ENCODE peak calls at places on chromosomes 7 and 10, in seven cellular contexts. B, K, H, X, T, M and I are unnamed samples.

GRCh38 chr7:158358926-158359645 is 228.5 kb downstream of the PTPRN2 start:
- DNase-seq in B (no peak), K (no peak), H (no peak), X (no peak), T (no peak), M (no peak), I (no peak)

GRCh38 chr10:119120413-119120867 is 16.5 kb downstream of the DENND10 start:
- DNase-seq in B (no peak), K (no peak), H (no peak), X (no peak), T (no peak), M (no peak), I (no peak)

GRCh38 chr10:88991900-88992237 is 1.3 kb downstream of the FAS start:
- DNase-seq in B (no peak), K (no peak), H (no peak), X (no peak), T (no peak), M (no peak), I (no peak)

GRCh38 chr10:78960316-78960800 is 108.4 kb upstream of the ZMIZ1 start:
- DNase-seq in B (no peak), K (no peak), H (no peak), X (no peak), T (no peak), M (no peak), I (no peak)

GRCh38 chr10:112345743-112346142 is 28.2 kb upstream of the ACSL5 start:
- DNase-seq in B (no peak), K (no peak), H (no peak), X (no peak), T (no peak), M (no peak), I (no peak)

GRCh38 chr10:101367569-101368453 is 13.8 kb downstream of the BTRC start:
- DNase-seq in B (no peak), K (peak; percentile 95), H (peak; percentile 30), X (peak; percentile 71), T (no peak), M (peak; percentile 67), I (no peak)

GRCh38 chr7:81110673-81111072 is 191.8 kb upstream of the SEMA3C start:
- DNase-seq in B (no peak), K (no peak), H (no peak), X (no peak), T (no peak), M (no peak), I (no peak)

GRCh38 chr10:12724782-12725579 is 276.5 kb downstream of the CCDC3 start:
- DNase-seq in B (no peak), K (no peak), H (no peak), X (no peak), T (peak; percentile 36), M (no peak), I (no peak)

GRCh38 chr7:33807779-33808482 is 97.4 kb upstream of the BMPER start:
- DNase-seq in B (peak; percentile 48), K (peak; percentile 10), H (peak; percentile 35), X (peak; percentile 62), T (peak; percentile 81), M (no peak), I (no peak)

GRCh38 chr7:25216837-25217236 is 11.4 kb downstream of the NPVF start:
- DNase-seq in B (peak; percentile 48), K (peak; percentile 29), H (peak; percentile 21), X (peak; percentile 52), T (peak; percentile 72), M (peak; percentile 35), I (peak; percentile 13)

DNA sequence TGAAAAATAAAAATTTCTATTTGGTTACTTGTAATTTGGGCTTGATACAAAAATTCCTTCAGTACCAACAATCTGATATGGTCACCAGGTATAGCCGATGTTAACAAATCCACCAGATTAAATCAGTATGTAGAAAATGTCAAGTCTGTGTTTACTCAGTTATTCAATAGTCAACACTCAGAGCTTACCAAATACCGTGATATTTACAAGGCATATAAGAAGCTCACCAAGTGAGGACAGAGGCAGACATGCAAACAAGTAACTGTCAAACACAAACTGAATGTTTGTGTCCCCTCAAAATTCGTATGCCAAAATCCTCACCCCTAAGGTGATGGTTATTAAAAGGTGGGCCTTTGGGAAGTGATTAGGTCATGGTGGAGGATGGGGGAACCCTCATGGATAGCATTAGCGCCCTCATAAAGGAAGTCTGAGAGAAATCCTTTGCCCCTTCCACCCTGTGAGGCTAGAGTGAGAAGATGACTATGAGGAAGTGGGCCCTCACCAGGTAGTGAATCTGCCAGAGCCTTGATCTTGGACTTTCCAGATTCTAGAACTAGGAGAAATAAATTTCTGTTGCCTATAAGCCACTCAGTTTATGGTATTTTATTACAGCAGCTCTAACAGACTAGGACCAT is 63.1 kb downstream of the TES start:
- DNase-seq in B (no peak), K (no peak), H (no peak), X (peak; percentile 91), T (no peak), M (peak; percentile 74), I (no peak)
- TF ChIP-seq REST in B (no peak), K (no peak), H (no peak), X (no peak), T (no peak), M (no peak), I (no peak)

GRCh38 chr10:26502988-26503387 is 64.8 kb downstream of the APBB1IP start:
- DNase-seq in B (no peak), K (no peak), H (no peak), X (no peak), T (no peak), M (no peak), I (no peak)

GRCh38 chr10:26507441-26507840 is 69.3 kb downstream of the APBB1IP start:
- DNase-seq in B (no peak), K (no peak), H (no peak), X (no peak), T (no peak), M (no peak), I (no peak)

GRCh38 chr10:26505491-26505890 is 67.3 kb downstream of the APBB1IP start:
- DNase-seq in B (no peak), K (no peak), H (no peak), X (no peak), T (no peak), M (no peak), I (no peak)

GRCh38 chr10:26508016-26508415 is 69.9 kb downstream of the APBB1IP start:
- DNase-seq in B (no peak), K (no peak), H (no peak), X (no peak), T (no peak), M (no peak), I (no peak)

GRCh38 chr10:26503911-26504310 is 65.8 kb downstream of the APBB1IP start:
- DNase-seq in B (no peak), K (no peak), H (no peak), X (peak; percentile 28), T (peak; percentile 66), M (no peak), I (peak; percentile 11)
- TF ChIP-seq REST in B (no peak), K (no peak), H (no peak), X (no peak), T (no peak), M (no peak), I (no peak)

DNA sequence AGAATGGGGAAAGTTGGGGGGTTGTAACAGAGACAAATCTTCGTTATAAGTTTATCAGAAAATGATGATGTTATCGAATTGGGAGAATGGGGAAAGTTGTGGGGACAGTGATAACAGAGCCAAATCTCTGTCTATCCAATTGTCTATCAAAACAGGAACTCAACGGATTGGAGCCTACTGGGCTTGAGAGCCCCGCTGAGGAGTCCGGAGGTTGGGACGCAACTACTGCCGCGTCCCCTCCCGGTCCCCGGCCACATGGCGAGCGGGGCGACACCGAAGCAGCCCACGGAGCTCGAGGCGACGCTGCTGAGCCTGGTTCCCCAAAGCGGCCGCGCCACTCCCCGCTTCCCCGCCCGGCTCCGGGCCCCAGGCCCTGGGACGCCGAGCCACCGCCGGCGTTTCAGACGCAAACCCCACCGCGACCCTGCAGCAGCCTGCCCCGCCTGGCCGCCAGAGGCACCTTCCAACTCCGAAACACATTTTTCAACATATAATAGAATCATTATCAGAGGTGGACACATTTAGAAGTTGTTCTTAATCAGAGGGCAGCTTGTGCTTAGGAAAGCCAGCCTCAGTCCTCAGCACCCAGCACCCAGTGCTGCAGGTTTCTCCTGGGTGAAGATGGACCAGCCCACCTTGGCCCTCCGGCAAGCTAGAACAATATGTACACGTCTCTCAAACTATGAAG is 13.8 kb upstream of the RALA start:
- DNase-seq in B (peak; percentile 85), K (no peak), H (no peak), X (no peak), T (peak; percentile 76), M (no peak), I (no peak)
- TF ChIP-seq REST in B (no peak), K (no peak), H (no peak), X (no peak), T (no peak), M (no peak), I (no peak)

GRCh38 chr10:125080984-125081383 is 79.4 kb downstream of the CTBP2 start:
- DNase-seq in B (no peak), K (no peak), H (no peak), X (no peak), T (no peak), M (no peak), I (no peak)

GRCh38 chr10:125083576-125083920 is 76.8 kb downstream of the CTBP2 start:
- DNase-seq in B (no peak), K (no peak), H (no peak), X (peak; percentile 77), T (no peak), M (peak; percentile 65), I (no peak)

GRCh38 chr10:125082881-125083575 is 77.3 kb downstream of the CTBP2 start:
- DNase-seq in B (no peak), K (no peak), H (no peak), X (no peak), T (no peak), M (no peak), I (no peak)

GRCh38 chr10:125080296-125080695 is 80.1 kb downstream of the CTBP2 start:
- DNase-seq in B (no peak), K (no peak), H (no peak), X (no peak), T (no peak), M (no peak), I (no peak)

GRCh38 chr10:125081931-125082330 is 78.4 kb downstream of the CTBP2 start:
- DNase-seq in B (no peak), K (no peak), H (no peak), X (no peak), T (no peak), M (no peak), I (no peak)
- TF ChIP-seq REST in B (no peak), K (no peak), H (no peak), X (no peak), T (no peak), M (no peak), I (no peak)

GRCh38 chr10:25902002-25902401 is 32.0 kb upstream of the MYO3A start:
- DNase-seq in B (no peak), K (no peak), H (no peak), X (no peak), T (no peak), M (no peak), I (no peak)
- TF ChIP-seq REST in B (no peak), K (no peak), H (no peak), X (no peak), T (no peak), M (no peak), I (no peak)

GRCh38 chr7:29017666-29018065 is 59.5 kb upstream of the TRIL start:
- DNase-seq in B (no peak), K (no peak), H (no peak), X (no peak), T (no peak), M (no peak), I (no peak)
- TF ChIP-seq REST in B (no peak), K (no peak), H (no peak), X (no peak), T (no peak), M (no peak), I (no peak)